ENCODE peak calls at places on chromosome 6, in four cellular contexts. L is psoas muscle, H is SW480, F is heart left ventricle. K is an unnamed sample.

GRCh38 chr6:107132330-107132954 is 17.1 kb upstream of the BEND3 start:
- DNase-seq in F (no peak), L (no peak), H (no peak), K (no peak)

GRCh38 chr6:3869632-3870527 is 20.7 kb downstream of the FAM50B start:
- DNase-seq in L (no peak), F (no peak), H (no peak), K (peak; percentile 25)

GRCh38 chr6:84252140-84252539 is 24.7 kb upstream of the CEP162 start:
- DNase-seq in H (no peak), F (no peak), L (no peak), K (no peak)

GRCh38 chr6:56521454-56521853 is 121.2 kb downstream of the DST start:
- DNase-seq in H (peak; percentile 62), F (no peak), L (no peak), K (no peak)

GRCh38 chr6:128241221-128241620 is 279.2 kb downstream of the PTPRK start:
- DNase-seq in F (no peak), H (no peak), L (no peak), K (no peak)

GRCh38 chr6:148501178-148501590 is 158.5 kb downstream of the SASH1 start:
- DNase-seq in H (peak; percentile 9), F (peak; percentile 16), L (peak; percentile 49), K (peak; percentile 82)

GRCh38 chr6:169165561-169166300 is 87.9 kb downstream of the THBS2 start:
- DNase-seq in F (no peak), H (no peak), L (no peak), K (no peak)

GRCh38 chr6:36848658-36849441 is 9.6 kb upstream of the CPNE5 start:
- DNase-seq in H (peak; percentile 37), L (no peak), F (peak; percentile 69), K (no peak)

GRCh38 chr6:34984416-34984815 is 95.4 kb downstream of the ANKS1A start:
- DNase-seq in H (no peak), L (no peak), F (no peak), K (no peak)

GRCh38 chr6:70954750-70955149 is 2.1 kb downstream of the B3GAT2 start:
- DNase-seq in H (no peak), F (no peak), L (no peak), K (no peak)

GRCh38 chr6:835476-836160 is 142.7 kb upstream of the EXOC2 start:
- DNase-seq in H (peak; percentile 60), L (no peak), F (no peak), K (no peak)

K was measured in SJSA1.